ENCODE peak calls at places on chromosome 15, in eight cellular contexts. Z, G, Y, Q, T, J, O and X are unnamed samples.
A peak's percentile ranks its signal among the peaks of the same experiment; 100 is the strongest.

GRCh38 chr15:76235186-76235826 is 76.0 kb downstream of the ETFA start:
- DNase-seq in Z (no peak), G (no peak), Y (peak; percentile 37), Q (no peak), T (no peak), J (peak; percentile 53), O (no peak), X (no peak)

GRCh38 chr15:82709081-82709420 is 624 bp downstream of the AP3B2 start:
- DNase-seq in Z (no peak), G (no peak), Y (peak; percentile 8), Q (no peak), T (no peak), J (no peak), O (no peak), X (no peak)

GRCh38 chr15:75029378-75030022 is 6.1 kb downstream of the PPCDC start:
- DNase-seq in Z (peak; percentile 94), G (peak; percentile 57), Y (peak; percentile 67), Q (peak; percentile 97), T (peak; percentile 97), J (peak; percentile 79), O (peak; percentile 93), X (peak; percentile 96)

GRCh38 chr15:24292837-24293236 is 382.7 kb upstream of the NPAP1 start:
- DNase-seq in Z (no peak), G (no peak), Y (no peak), Q (no peak), T (no peak), J (no peak), O (no peak), X (no peak)

GRCh38 chr15:26620528-26620927 is 152.3 kb downstream of the GABRB3 start:
- DNase-seq in Z (no peak), G (no peak), Y (no peak), Q (no peak), T (no peak), J (no peak), O (no peak), X (no peak)

GRCh38 chr15:67177750-67178149 is 76.7 kb downstream of the AAGAB start:
- DNase-seq in Z (no peak), G (no peak), Y (peak; percentile 58), Q (peak; percentile 43), T (no peak), J (peak; percentile 83), O (no peak), X (no peak)

GRCh38 chr15:100802421-100803157 is 77.0 kb upstream of the ALDH1A3 start:
- DNase-seq in Z (no peak), G (no peak), Y (no peak), Q (no peak), T (no peak), J (no peak), O (no peak), X (no peak)

GRCh38 chr15:85825719-85826118 is 31.0 kb upstream of the KLHL25 start:
- DNase-seq in Z (no peak), G (no peak), Y (no peak), Q (no peak), T (no peak), J (no peak), O (no peak), X (no peak)

GRCh38 chr15:28021281-28022039 is 77.7 kb downstream of the OCA2 start:
- DNase-seq in Z (peak; percentile 25), G (no peak), Y (peak; percentile 86), Q (no peak), T (peak; percentile 59), J (peak; percentile 48), O (peak; percentile 84), X (peak; percentile 95)

GRCh38 chr15:76468722-76469121 is 132.1 kb downstream of the ISL2 start:
- DNase-seq in Z (no peak), G (no peak), Y (no peak), Q (no peak), T (no peak), J (no peak), O (no peak), X (no peak)

GRCh38 chr15:88401269-88401971 is 65.8 kb downstream of the MRPL46 start:
- DNase-seq in Z (peak; percentile 26), G (no peak), Y (no peak), Q (no peak), T (no peak), J (no peak), O (no peak), X (no peak)

GRCh38 chr15:72365844-72366243 is 10.0 kb downstream of the HEXA start:
- DNase-seq in Z (no peak), G (no peak), Y (no peak), Q (no peak), T (peak; percentile 54), J (no peak), O (peak; percentile 37), X (no peak)

GRCh38 chr15:64503640-64504039 is 43.3 kb downstream of the ZNF609 start:
- DNase-seq in Z (no peak), G (no peak), Y (no peak), Q (no peak), T (no peak), J (no peak), O (no peak), X (no peak)

GRCh38 chr15:35427091-35427490 is 118.9 kb downstream of the DPH6 start:
- DNase-seq in Z (no peak), G (no peak), Y (peak; percentile 84), Q (no peak), T (no peak), J (peak; percentile 77), O (no peak), X (no peak)

GRCh38 chr15:74642328-74642723 is 26.7 kb downstream of the CLK3 start:
- DNase-seq in Z (no peak), G (no peak), Y (no peak), Q (no peak), T (no peak), J (no peak), O (no peak), X (no peak)

GRCh38 chr15:59301527-59301926 is 71.1 kb downstream of the MYO1E start:
- DNase-seq in Z (no peak), G (no peak), Y (no peak), Q (no peak), T (peak; percentile 33), J (no peak), O (no peak), X (no peak)

GRCh38 chr15:79296583-79296982 is 14.1 kb downstream of the ANKRD34C start:
- DNase-seq in Z (no peak), G (no peak), Y (no peak), Q (no peak), T (no peak), J (no peak), O (no peak), X (no peak)

GRCh38 chr15:35450492-35450891 is 95.5 kb downstream of the DPH6 start:
- DNase-seq in Z (no peak), G (no peak), Y (peak; percentile 85), Q (no peak), T (no peak), J (peak; percentile 81), O (no peak), X (no peak)

GRCh38 chr15:36734366-36734765 is 154.9 kb downstream of the CDIN1 start:
- DNase-seq in Z (no peak), G (no peak), Y (no peak), Q (no peak), T (no peak), J (no peak), O (no peak), X (no peak)

GRCh38 chr15:66940368-66940767 is 125.0 kb upstream of the SMAD3 start:
- DNase-seq in Z (no peak), G (no peak), Y (no peak), Q (peak; percentile 21), T (no peak), J (peak; percentile 62), O (no peak), X (peak; percentile 15)

GRCh38 chr15:64051645-64052259 is 5.5 kb upstream of the DAPK2 start:
- DNase-seq in Z (no peak), G (no peak), Y (no peak), Q (no peak), T (no peak), J (no peak), O (no peak), X (no peak)

GRCh38 chr15:70055601-70056051 is 42.1 kb downstream of the TLE3 start:
- DNase-seq in Z (no peak), G (no peak), Y (no peak), Q (peak; percentile 60), T (peak; percentile 40), J (no peak), O (no peak), X (no peak)

GRCh38 chr15:28989239-28989830 is 103.6 kb downstream of the APBA2 start:
- DNase-seq in Z (no peak), G (no peak), Y (no peak), Q (no peak), T (no peak), J (peak; percentile 21), O (no peak), X (no peak)

GRCh38 chr15:66830358-66830757 is 128.3 kb downstream of the SMAD6 start:
- DNase-seq in Z (peak; percentile 72), G (no peak), Y (peak; percentile 61), Q (peak; percentile 27), T (peak; percentile 47), J (peak; percentile 72), O (peak; percentile 35), X (peak; percentile 78)

GRCh38 chr15:71136159-71137137 is 21.2 kb downstream of the THSD4 start:
- DNase-seq in Z (no peak), G (peak; percentile 58), Y (peak; percentile 89), Q (no peak), T (no peak), J (peak; percentile 90), O (no peak), X (peak; percentile 92)

GRCh38 chr15:93221754-93222153 is 132.7 kb upstream of the RGMA start:
- DNase-seq in Z (no peak), G (no peak), Y (no peak), Q (no peak), T (no peak), J (no peak), O (no peak), X (no peak)
- TF ChIP-seq CTCF in Z (no peak), G (no peak), Y (no peak), Q (no peak), T (no peak), J (no peak), O (no peak), X (no peak)

GRCh38 chr15:52683585-52683984 is 4.4 kb upstream of the ATOSA start:
- DNase-seq in Z (no peak), G (no peak), Y (no peak), Q (no peak), T (no peak), J (no peak), O (no peak), X (no peak)
- H3K4me3 ChIP-seq in Z (no peak overlapping the region), G (no peak overlapping the region), Y (no peak overlapping the region), Q (no peak overlapping the region), T (no peak overlapping the region), J (no peak overlapping the region), O (no peak overlapping the region), X (no peak overlapping the region)

GRCh38 chr15:90629217-90629616 is 87.9 kb upstream of the BLM start:
- DNase-seq in Z (no peak), G (no peak), Y (no peak), Q (peak; percentile 34), T (no peak), J (no peak), O (no peak), X (no peak)
- H3K36me3 ChIP-seq in Z (peaks cover 94% of the 10 kb centered on the region), G (peaks cover 12% of the 10 kb centered on the region), Y (peaks cover 13% of the 10 kb centered on the region), Q (peaks cover 76% of the 10 kb centered on the region), T (peaks cover 87% of the 10 kb centered on the region), J (peaks cover 58% of the 10 kb centered on the region), O (no peaks in the 10 kb centered on the region), X (peaks cover 79% of the 10 kb centered on the region)

DNA sequence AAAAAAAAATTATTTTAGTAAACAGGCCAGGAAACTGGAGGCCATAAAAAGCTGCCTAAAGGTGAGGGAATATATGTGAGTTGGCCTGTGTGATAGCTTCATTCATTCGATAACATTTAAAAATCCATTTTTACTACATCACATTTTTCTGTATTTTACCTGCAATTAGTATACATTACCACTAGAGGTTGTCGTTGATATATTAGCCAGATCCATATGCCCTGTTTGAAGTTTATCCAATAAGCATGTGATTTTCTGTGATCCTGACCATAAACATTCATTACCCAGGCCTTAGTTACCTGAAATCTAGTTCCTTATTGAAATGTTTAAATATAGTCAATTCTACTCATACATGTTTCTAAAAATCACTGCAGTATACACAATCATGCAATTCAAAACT is 71.4 kb downstream of the ARNT2 start:
- DNase-seq in Z (no peak), G (no peak), Y (no peak), Q (no peak), T (no peak), J (no peak), O (no peak), X (no peak)
- TF ChIP-seq CTCF in Z (no peak), G (no peak), Y (no peak), Q (no peak), T (no peak), J (no peak), O (no peak), X (peak; percentile 11)